ENCODE peak calls at places on chromosome 12, in five cellular contexts. One of them, this sample, is unnamed.

GRCh38 chr12:126847005-126847629 is 1419.9 kb upstream of the TMEM132C start:
- DNase-seq in effector memory CD4-positive, alpha-beta T cell: no peak
- DNase-seq in fibroblast of lung: no peak
- DNase-seq in mesendoderm: no peak
- DNase-seq in sigmoid colon: no peak
- DNase-seq in this sample: no peak

GRCh38 chr12:29025936-29026335 is 123.1 kb upstream of the FAR2 start:
- DNase-seq in effector memory CD4-positive, alpha-beta T cell: no peak
- DNase-seq in fibroblast of lung: no peak
- DNase-seq in mesendoderm: no peak
- DNase-seq in sigmoid colon: no peak
- DNase-seq in this sample: no peak

GRCh38 chr12:14913381-14913781 is 25.0 kb downstream of the ERP27 start:
- DNase-seq in effector memory CD4-positive, alpha-beta T cell: no peak
- DNase-seq in fibroblast of lung: no peak
- DNase-seq in mesendoderm: no peak
- DNase-seq in sigmoid colon: peak; percentile 69
- DNase-seq in this sample: no peak

GRCh38 chr12:124333724-124334123 is 38.8 kb downstream of the RFLNA start:
- DNase-seq in effector memory CD4-positive, alpha-beta T cell: no peak
- DNase-seq in fibroblast of lung: no peak
- DNase-seq in mesendoderm: no peak
- DNase-seq in sigmoid colon: no peak
- DNase-seq in this sample: no peak

GRCh38 chr12:25796523-25797000 is 161.9 kb upstream of the RASSF8 start:
- DNase-seq in effector memory CD4-positive, alpha-beta T cell: no peak
- DNase-seq in fibroblast of lung: peak; percentile 75
- DNase-seq in mesendoderm: peak; percentile 83
- DNase-seq in sigmoid colon: no peak
- DNase-seq in this sample: no peak

GRCh38 chr12:46959484-46959883 is 119.9 kb upstream of the PCED1B start:
- DNase-seq in effector memory CD4-positive, alpha-beta T cell: no peak
- DNase-seq in fibroblast of lung: peak; percentile 85
- DNase-seq in mesendoderm: no peak
- DNase-seq in sigmoid colon: no peak
- DNase-seq in this sample: peak; percentile 93

GRCh38 chr12:43937947-43938346 is 102.1 kb downstream of the TMEM117 start:
- DNase-seq in effector memory CD4-positive, alpha-beta T cell: no peak
- DNase-seq in fibroblast of lung: peak; percentile 17
- DNase-seq in mesendoderm: peak; percentile 33
- DNase-seq in sigmoid colon: no peak
- DNase-seq in this sample: no peak

GRCh38 chr12:122867701-122868461 is 28.0 kb downstream of the VPS37B start:
- DNase-seq in effector memory CD4-positive, alpha-beta T cell: no peak
- DNase-seq in fibroblast of lung: no peak
- DNase-seq in mesendoderm: peak; percentile 80
- DNase-seq in sigmoid colon: peak; percentile 65
- DNase-seq in this sample: no peak

GRCh38 chr12:128969480-128970055 is 116.3 kb downstream of the GLT1D1 start:
- DNase-seq in effector memory CD4-positive, alpha-beta T cell: no peak
- DNase-seq in fibroblast of lung: no peak
- DNase-seq in mesendoderm: peak; percentile 79
- DNase-seq in sigmoid colon: no peak
- DNase-seq in this sample: no peak

GRCh38 chr12:44157359-44157758 is 321.5 kb downstream of the TMEM117 start:
- DNase-seq in effector memory CD4-positive, alpha-beta T cell: no peak
- DNase-seq in fibroblast of lung: no peak
- DNase-seq in mesendoderm: no peak
- DNase-seq in sigmoid colon: no peak
- DNase-seq in this sample: no peak

GRCh38 chr12:52022841-52023181 is 16.1 kb downstream of the TAMALIN start:
- DNase-seq in effector memory CD4-positive, alpha-beta T cell: no peak
- DNase-seq in fibroblast of lung: no peak
- DNase-seq in mesendoderm: peak; percentile 50
- DNase-seq in sigmoid colon: peak; percentile 70
- DNase-seq in this sample: no peak

GRCh38 chr12:124230789-124231188 is 64.1 kb upstream of the RFLNA start:
- DNase-seq in effector memory CD4-positive, alpha-beta T cell: no peak
- DNase-seq in fibroblast of lung: no peak
- DNase-seq in mesendoderm: no peak
- DNase-seq in sigmoid colon: no peak
- DNase-seq in this sample: no peak

GRCh38 chr12:124655317-124656213 is 88.2 kb upstream of the NCOR2 start:
- DNase-seq in effector memory CD4-positive, alpha-beta T cell: no peak
- DNase-seq in fibroblast of lung: peak; percentile 97
- DNase-seq in mesendoderm: peak; percentile 93
- DNase-seq in sigmoid colon: peak; percentile 91
- DNase-seq in this sample: peak; percentile 98

GRCh38 chr12:88996389-88996788 is 355.9 kb downstream of the DUSP6 start:
- DNase-seq in effector memory CD4-positive, alpha-beta T cell: no peak
- DNase-seq in fibroblast of lung: no peak
- DNase-seq in mesendoderm: no peak
- DNase-seq in sigmoid colon: no peak
- DNase-seq in this sample: no peak
- H3K4me3 ChIP-seq in effector memory CD4-positive, alpha-beta T cell: no peak overlapping the region
- H3K4me3 ChIP-seq in fibroblast of lung: no peak overlapping the region
- H3K4me3 ChIP-seq in mesendoderm: no peak overlapping the region
- H3K4me3 ChIP-seq in sigmoid colon: no peak overlapping the region
- H3K4me3 ChIP-seq in this sample: no peak overlapping the region

GRCh38 chr12:210277-211141 is 3.4 kb downstream of the SLC6A12 start:
- DNase-seq in effector memory CD4-positive, alpha-beta T cell: no peak
- DNase-seq in fibroblast of lung: no peak
- DNase-seq in mesendoderm: no peak
- DNase-seq in sigmoid colon: no peak
- DNase-seq in this sample: no peak

GRCh38 chr12:212799-213526 is 994 bp downstream of the SLC6A12 start:
- DNase-seq in effector memory CD4-positive, alpha-beta T cell: no peak
- DNase-seq in fibroblast of lung: peak; percentile 28
- DNase-seq in mesendoderm: no peak
- DNase-seq in sigmoid colon: no peak
- DNase-seq in this sample: no peak

GRCh38 chr12:212383-212798 is 1.6 kb downstream of the SLC6A12 start:
- DNase-seq in effector memory CD4-positive, alpha-beta T cell: no peak
- DNase-seq in fibroblast of lung: no peak
- DNase-seq in mesendoderm: no peak
- DNase-seq in sigmoid colon: no peak
- DNase-seq in this sample: no peak

GRCh38 chr12:211142-211465 is 2.9 kb downstream of the SLC6A12 start:
- DNase-seq in effector memory CD4-positive, alpha-beta T cell: no peak
- DNase-seq in fibroblast of lung: no peak
- DNase-seq in mesendoderm: no peak
- DNase-seq in sigmoid colon: no peak
- DNase-seq in this sample: no peak

DNA sequence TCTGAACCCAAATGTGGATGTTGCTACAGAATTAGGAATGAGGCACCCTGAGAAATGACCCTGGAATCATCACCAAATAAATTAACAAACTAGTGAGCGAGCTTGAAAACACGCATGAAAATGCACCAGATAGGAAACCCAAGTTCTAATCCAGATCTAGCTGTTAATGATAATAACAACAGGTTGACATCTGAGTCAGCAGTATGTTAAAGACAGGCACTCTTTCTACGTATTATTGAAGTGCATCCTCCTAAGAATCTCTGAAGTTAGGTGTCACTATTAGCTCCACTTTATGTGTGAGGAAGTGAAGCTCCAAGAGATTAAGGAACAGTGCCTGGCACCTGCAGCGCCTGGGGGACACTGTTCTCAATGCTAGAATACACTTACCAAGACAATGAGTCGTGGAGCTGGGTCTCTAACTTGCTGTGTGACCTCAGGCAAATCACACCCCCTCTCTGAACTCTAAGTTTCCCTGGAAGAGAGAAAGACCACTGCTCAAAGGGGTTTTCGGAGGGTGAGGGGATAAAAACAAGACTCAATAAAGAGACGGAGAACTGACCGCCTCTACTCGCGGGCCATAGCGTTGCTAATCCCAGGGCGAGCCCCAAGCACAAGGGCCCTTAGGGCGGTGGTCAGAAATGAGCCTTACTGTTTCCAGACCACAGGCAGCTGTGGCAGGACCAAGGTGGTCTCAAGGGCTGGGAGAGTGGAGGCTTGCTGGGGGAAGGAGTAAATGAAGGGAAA is 2.1 kb downstream of the SLC6A12 start:
- DNase-seq in effector memory CD4-positive, alpha-beta T cell: no peak
- DNase-seq in fibroblast of lung: no peak
- DNase-seq in mesendoderm: peak; percentile 34
- DNase-seq in sigmoid colon: no peak
- DNase-seq in this sample: no peak
- H3K4me3 ChIP-seq in effector memory CD4-positive, alpha-beta T cell: no peak overlapping the region
- H3K4me3 ChIP-seq in fibroblast of lung: no peak overlapping the region
- H3K4me3 ChIP-seq in mesendoderm: no peak overlapping the region
- H3K4me3 ChIP-seq in sigmoid colon: no peak overlapping the region
- H3K4me3 ChIP-seq in this sample: no peak overlapping the region

DNA sequence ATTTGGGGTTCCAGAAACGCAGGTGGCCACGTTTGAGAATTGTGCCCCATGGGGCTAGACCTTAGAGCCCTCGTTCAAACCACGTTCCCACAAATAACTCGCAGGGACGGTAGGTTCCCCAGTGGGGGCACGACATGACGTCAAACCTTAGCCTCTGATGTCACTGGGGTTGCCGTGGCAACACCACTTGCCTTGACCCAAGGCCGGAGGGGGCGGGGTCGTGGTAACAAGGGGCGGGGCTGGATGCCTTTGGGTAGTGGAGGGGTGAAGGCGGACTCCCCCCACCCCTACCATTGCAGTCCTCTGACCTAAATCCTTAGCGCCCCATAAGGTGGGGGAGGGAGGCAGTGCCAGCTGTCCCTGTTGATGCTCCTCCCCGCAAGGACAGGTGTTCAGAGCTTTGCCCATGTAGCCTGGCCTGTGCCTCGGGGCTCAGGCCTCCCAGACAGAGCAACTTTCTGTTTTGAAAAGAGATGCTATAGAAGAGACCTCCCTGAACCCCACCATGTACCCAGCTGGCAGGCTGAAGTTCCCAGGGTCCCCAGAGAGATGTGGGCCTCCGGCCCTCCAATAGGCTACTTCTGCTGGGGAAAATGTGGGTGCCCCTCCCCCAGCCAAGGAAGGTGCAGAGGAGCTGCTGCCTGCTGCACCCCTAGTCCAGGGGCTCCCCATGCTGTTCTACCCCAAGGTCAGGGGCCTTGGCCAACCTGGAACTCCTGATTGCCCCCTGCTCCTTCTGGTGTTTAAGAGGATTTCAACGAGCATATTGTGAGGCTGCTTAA is 1.9 kb downstream of the FAM222A start:
- DNase-seq in effector memory CD4-positive, alpha-beta T cell: peak; percentile 9
- DNase-seq in fibroblast of lung: no peak
- DNase-seq in mesendoderm: no peak
- DNase-seq in sigmoid colon: no peak
- DNase-seq in this sample: no peak
- H3K4me3 ChIP-seq in effector memory CD4-positive, alpha-beta T cell: no peak overlapping the region
- H3K4me3 ChIP-seq in fibroblast of lung: no peak overlapping the region
- H3K4me3 ChIP-seq in mesendoderm: no peak overlapping the region
- H3K4me3 ChIP-seq in sigmoid colon: no peak overlapping the region
- H3K4me3 ChIP-seq in this sample: no peak overlapping the region

DNA sequence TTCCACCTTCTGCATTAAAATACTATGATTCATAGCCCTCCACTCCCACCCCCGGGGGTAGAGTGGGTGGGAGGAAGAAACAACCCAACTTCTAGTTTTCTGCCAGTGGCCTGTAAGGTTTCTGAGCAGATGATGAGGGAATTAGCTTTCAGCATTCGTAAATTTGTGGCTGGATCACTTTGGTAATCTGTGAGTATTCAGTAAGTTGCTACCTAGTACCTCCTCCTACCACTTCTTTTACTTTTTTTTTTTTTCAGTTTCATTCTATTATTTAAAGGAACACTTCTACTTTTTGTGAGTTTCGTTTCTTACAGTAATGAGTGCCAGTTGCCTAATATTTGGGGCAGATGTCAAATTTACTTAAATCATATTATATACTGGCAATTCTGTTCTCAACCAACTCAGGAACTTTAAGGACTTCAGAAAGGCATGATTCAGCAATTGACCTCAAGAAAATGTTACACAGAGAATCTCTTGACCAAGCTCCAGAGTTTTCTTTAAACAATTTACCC is 42.4 kb upstream of the EMP1 start:
- DNase-seq in effector memory CD4-positive, alpha-beta T cell: no peak
- DNase-seq in fibroblast of lung: peak; percentile 81
- DNase-seq in mesendoderm: no peak
- DNase-seq in sigmoid colon: no peak
- DNase-seq in this sample: no peak
- H3K4me3 ChIP-seq in effector memory CD4-positive, alpha-beta T cell: no peak overlapping the region
- H3K4me3 ChIP-seq in fibroblast of lung: no peak overlapping the region
- H3K4me3 ChIP-seq in mesendoderm: no peak overlapping the region
- H3K4me3 ChIP-seq in sigmoid colon: no peak overlapping the region
- H3K4me3 ChIP-seq in this sample: no peak overlapping the region

GRCh38 chr12:38931461-38931860 is 26.1 kb upstream of the CPNE8 start:
- DNase-seq in effector memory CD4-positive, alpha-beta T cell: no peak
- DNase-seq in fibroblast of lung: no peak
- DNase-seq in mesendoderm: no peak
- DNase-seq in sigmoid colon: no peak
- DNase-seq in this sample: no peak

GRCh38 chr12:38934078-38934584 is 28.7 kb upstream of the CPNE8 start:
- DNase-seq in effector memory CD4-positive, alpha-beta T cell: no peak
- DNase-seq in fibroblast of lung: no peak
- DNase-seq in mesendoderm: peak; percentile 3
- DNase-seq in sigmoid colon: no peak
- DNase-seq in this sample: no peak

GRCh38 chr12:38932320-38932719 is 26.9 kb upstream of the CPNE8 start:
- DNase-seq in effector memory CD4-positive, alpha-beta T cell: no peak
- DNase-seq in fibroblast of lung: no peak
- DNase-seq in mesendoderm: no peak
- DNase-seq in sigmoid colon: no peak
- DNase-seq in this sample: no peak

GRCh38 chr12:38930994-38931393 is 25.6 kb upstream of the CPNE8 start:
- DNase-seq in effector memory CD4-positive, alpha-beta T cell: no peak
- DNase-seq in fibroblast of lung: no peak
- DNase-seq in mesendoderm: no peak
- DNase-seq in sigmoid colon: no peak
- DNase-seq in this sample: no peak

GRCh38 chr12:38934696-38935095 is 29.3 kb upstream of the CPNE8 start:
- DNase-seq in effector memory CD4-positive, alpha-beta T cell: no peak
- DNase-seq in fibroblast of lung: no peak
- DNase-seq in mesendoderm: no peak
- DNase-seq in sigmoid colon: no peak
- DNase-seq in this sample: no peak
- H3K4me3 ChIP-seq in effector memory CD4-positive, alpha-beta T cell: no peak overlapping the region
- H3K4me3 ChIP-seq in fibroblast of lung: no peak overlapping the region
- H3K4me3 ChIP-seq in mesendoderm: no peak overlapping the region
- H3K4me3 ChIP-seq in sigmoid colon: no peak overlapping the region
- H3K4me3 ChIP-seq in this sample: no peak overlapping the region

DNA sequence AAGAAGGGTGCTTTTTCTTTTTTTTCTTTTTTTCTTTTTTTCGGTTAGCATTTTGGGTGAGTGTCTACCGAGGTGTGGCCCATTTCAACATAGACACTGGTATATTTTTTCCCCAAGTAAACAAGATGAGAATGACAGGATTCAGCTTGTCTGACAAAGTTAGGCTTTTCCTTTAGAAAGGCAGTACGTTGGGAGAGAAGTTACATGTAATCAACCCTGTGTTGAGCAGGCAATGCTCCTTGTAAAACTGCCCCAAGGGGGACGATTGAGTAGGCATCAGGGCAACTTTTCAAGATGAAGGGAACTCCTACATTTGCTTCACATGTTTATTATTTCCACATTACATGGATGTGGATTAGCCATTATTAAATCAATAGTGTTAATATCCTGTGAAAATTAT is 1.7 kb downstream of the EMP1 start:
- DNase-seq in effector memory CD4-positive, alpha-beta T cell: no peak
- DNase-seq in fibroblast of lung: no peak
- DNase-seq in mesendoderm: no peak
- DNase-seq in sigmoid colon: no peak
- DNase-seq in this sample: no peak
- H3K4me3 ChIP-seq in effector memory CD4-positive, alpha-beta T cell: no peak overlapping the region
- H3K4me3 ChIP-seq in fibroblast of lung: peak overlapping the region; percentile 86
- H3K4me3 ChIP-seq in mesendoderm: no peak overlapping the region
- H3K4me3 ChIP-seq in sigmoid colon: peak overlapping the region; percentile 40
- H3K4me3 ChIP-seq in this sample: peak overlapping the region; percentile 65